ENCODE peak calls at places on chromosome 13, in six cellular contexts. T, E, C, A, R and Q are unnamed samples.

GRCh38 chr13:112619730-112620639 is 32.0 kb upstream of the TUBGCP3 start:
- DNase-seq in T (no peak), E (no peak), C (no peak), A (no peak), R (no peak), Q (no peak)

GRCh38 chr13:103203750-103204330 is 137.6 kb upstream of the SLC10A2 start:
- DNase-seq in T (no peak), E (no peak), C (no peak), A (no peak), R (no peak), Q (no peak)

GRCh38 chr13:84399320-84400085 is 517.2 kb upstream of the SLITRK1 start:
- DNase-seq in T (no peak), E (no peak), C (no peak), A (no peak), R (no peak), Q (peak; percentile 9)

GRCh38 chr13:94548382-94549240 is 47.3 kb downstream of the TGDS start:
- DNase-seq in T (peak; percentile 0), E (no peak), C (peak; percentile 58), A (peak; percentile 34), R (peak; percentile 14), Q (no peak)

GRCh38 chr13:106302011-106302410 is 233.5 kb downstream of the EFNB2 start:
- DNase-seq in T (no peak), E (no peak), C (no peak), A (no peak), R (no peak), Q (no peak)

GRCh38 chr13:47680752-47681151 is 320.3 kb downstream of the SUCLA2 start:
- DNase-seq in T (no peak), E (no peak), C (no peak), A (no peak), R (no peak), Q (no peak)

GRCh38 chr13:66339214-66339613 is 890.9 kb downstream of the PCDH9 start:
- DNase-seq in T (no peak), E (no peak), C (no peak), A (no peak), R (no peak), Q (no peak)

GRCh38 chr13:74134777-74135305 is 637 bp upstream of the KLF12 start:
- DNase-seq in T (no peak), E (peak; percentile 49), C (peak; percentile 66), A (no peak), R (peak; percentile 16), Q (peak; percentile 35)

GRCh38 chr13:28850226-28850625 is 30.1 kb downstream of the MTUS2 start:
- DNase-seq in T (no peak), E (no peak), C (no peak), A (no peak), R (no peak), Q (no peak)

GRCh38 chr13:48295271-48295670 is 8.3 kb upstream of the RB1 start:
- DNase-seq in T (no peak), E (no peak), C (no peak), A (no peak), R (no peak), Q (no peak)

GRCh38 chr13:45511310-45512147 is 46.8 kb downstream of the COG3 start:
- DNase-seq in T (no peak), E (no peak), C (no peak), A (peak; percentile 79), R (no peak), Q (peak; percentile 82)

GRCh38 chr13:51065372-51066090 is 45.5 kb downstream of the C13orf42 start:
- DNase-seq in T (no peak), E (no peak), C (no peak), A (no peak), R (no peak), Q (no peak)

GRCh38 chr13:20847298-20847697 is 55.2 kb downstream of the XPO4 start:
- DNase-seq in T (no peak), E (no peak), C (no peak), A (no peak), R (no peak), Q (no peak)

GRCh38 chr13:21066946-21067345 is 5.6 kb upstream of the LATS2 start:
- DNase-seq in T (no peak), E (no peak), C (no peak), A (no peak), R (no peak), Q (no peak)